ENCODE peak calls at places on chromosomes 2 and 18, in five cellular contexts. E is effector memory CD4-positive, alpha-beta T cell; F is K562; Y is IMR-90; K is A549. Z is an unnamed sample. For H3K9me3, the result is how much of the 10 kb centered on the place peaks cover.

GRCh38 chr2:199798881-199799580 is 52.0 kb downstream of the FTCDNL1 start:
- DNase-seq in E (no peak), F (no peak), Y (no peak), K (no peak), Z (no peak)

GRCh38 chr2:240704651-240705050 is 13.0 kb downstream of the AQP12A start:
- DNase-seq in E (no peak), F (no peak), Y (no peak), K (no peak), Z (no peak)

GRCh38 chr2:10301946-10302478 is 692 bp upstream of the HPCAL1 start:
- DNase-seq in E (no peak), F (no peak), Y (no peak), K (no peak), Z (no peak)

GRCh38 chr18:79756143-79756500 is 41.6 kb upstream of the KCNG2 start:
- DNase-seq in E (no peak), F (no peak), Y (no peak), K (no peak), Z (peak)

GRCh38 chr2:45922577-45922988 is 271.1 kb downstream of the PRKCE start:
- DNase-seq in E (no peak), F (no peak), Y (peak), K (no peak), Z (peak)

GRCh38 chr2:234670804-234671203 is 173.9 kb upstream of the ARL4C start:
- DNase-seq in E (no peak), F (no peak), Y (no peak), K (no peak), Z (no peak)

GRCh38 chr2:17030070-17030469 is 364.4 kb upstream of the CYRIA start:
- DNase-seq in E (no peak), F (no peak), Y (no peak), K (no peak), Z (no peak)

GRCh38 chr18:77098033-77098432 is 34.5 kb downstream of the MBP start:
- DNase-seq in E (no peak), F (no peak), Y (peak), K (no peak), Z (no peak)

GRCh38 chr2:209094221-209094620 is 329.6 kb upstream of the MAP2 start:
- DNase-seq in E (no peak), F (no peak), Y (no peak), K (no peak), Z (no peak)

GRCh38 chr18:60249388-60249787 is 123.2 kb downstream of the MC4R start:
- DNase-seq in E (no peak), F (no peak), Y (no peak), K (no peak), Z (no peak)

GRCh38 chr2:100895402-100895801 is 75.5 kb downstream of the NPAS2 start:
- DNase-seq in E (no peak), F (no peak), Y (no peak), K (no peak), Z (no peak)

GRCh38 chr2:89821455-89821945 is 1130.0 kb downstream of the RPIA start:
- DNase-seq in E (no peak), F (no peak), Y (no peak), K (no peak), Z (no peak)
- H3K9me3 ChIP-seq in E (under half), F (under half), Y (under half), K (under half), Z (under half)

DNA sequence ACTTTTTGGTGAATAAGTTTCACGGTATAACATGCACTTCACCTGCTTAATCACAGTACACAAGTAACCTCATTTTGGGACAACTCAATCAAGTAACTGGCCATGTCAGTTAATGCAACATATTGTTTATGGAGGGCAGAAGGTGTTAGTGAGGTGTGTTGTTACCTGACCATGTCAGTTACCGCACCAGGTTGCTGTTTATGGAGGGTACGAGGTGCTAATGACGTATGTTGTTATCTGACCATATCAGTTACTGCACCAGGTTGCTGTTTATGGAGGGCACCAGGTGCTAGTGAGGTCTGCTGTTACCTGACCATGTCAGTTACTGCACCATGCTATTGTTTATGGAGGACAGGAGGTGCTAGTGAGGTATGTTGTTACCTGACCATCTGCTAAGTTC is 135.1 kb upstream of the TPO start:
- DNase-seq in E (no peak), F (no peak), Y (no peak), K (no peak), Z (no peak)
- H3K9me3 ChIP-seq in E (under half), F (under half), Y (under half), K (under half), Z (under half)

GRCh38 chr2:197673142-197673541 is 2.2 kb downstream of the RFTN2 start:
- DNase-seq in E (no peak), F (no peak), Y (no peak), K (no peak), Z (no peak)

GRCh38 chr2:197672494-197672893 is 2.9 kb downstream of the RFTN2 start:
- DNase-seq in E (no peak), F (no peak), Y (no peak), K (no peak), Z (no peak)

GRCh38 chr2:197668296-197668695 is 7.1 kb downstream of the RFTN2 start:
- DNase-seq in E (no peak), F (no peak), Y (no peak), K (no peak), Z (no peak)

GRCh38 chr2:197666277-197666676 is 9.1 kb downstream of the RFTN2 start:
- DNase-seq in E (no peak), F (no peak), Y (no peak), K (no peak), Z (no peak)

GRCh38 chr2:197669077-197669476 is 6.3 kb downstream of the RFTN2 start:
- DNase-seq in E (no peak), F (no peak), Y (peak), K (no peak), Z (peak)
- H3K9me3 ChIP-seq in E (under half), F (under half), Y (under half), K (under half), Z (under half)

GRCh38 chr2:172574965-172575364 is 19.1 kb downstream of the PDK1 start:
- DNase-seq in E (no peak), F (no peak), Y (no peak), K (no peak), Z (no peak)
- H3K9me3 ChIP-seq in E (under half), F (under half), Y (under half), K (under half), Z (under half)

GRCh38 chr2:119536209-119536608 is 8.0 kb upstream of the CFAP221 start:
- DNase-seq in E (no peak), F (no peak), Y (no peak), K (no peak), Z (no peak)
- H3K9me3 ChIP-seq in E (under half), F (under half), Y (under half), K (under half), Z (under half)

Z was measured in osteoblast.